ENCODE peak calls at places on chromosomes 16 and 17, in five cellular contexts. L is CD8-positive, alpha-beta T cell; Y is H9; P is HepG2; A is lower lobe of right lung. V is an unnamed sample.

GRCh38 chr17:67759355-67760171 is 41.8 kb downstream of the NOL11 start:
- DNase-seq in L (no peak), Y (no peak), P (no peak), A (no peak), V (no peak)

GRCh38 chr17:48261297-48261880 is 153.8 kb downstream of the SNX11 start:
- DNase-seq in L (no peak), Y (peak; percentile 93), P (peak; percentile 54), A (no peak), V (no peak)

GRCh38 chr16:16073884-16074781 is 124.7 kb downstream of the ABCC1 start:
- DNase-seq in L (no peak), Y (peak; percentile 61), P (peak; percentile 58), A (peak; percentile 73), V (no peak)

GRCh38 chr17:68903294-68903693 is 51.9 kb downstream of the ABCA8 start:
- DNase-seq in L (no peak), Y (no peak), P (no peak), A (no peak), V (no peak)

GRCh38 chr17:44827863-44828262 is 2.2 kb downstream of the GJC1 start:
- DNase-seq in L (no peak), Y (no peak), P (no peak), A (no peak), V (no peak)

GRCh38 chr17:42553866-42554249 is 1.1 kb downstream of the HSD17B1 start:
- DNase-seq in L (no peak), Y (no peak), P (no peak), A (no peak), V (no peak)

GRCh38 chr16:50153648-50154368 is 702 bp downstream of the TENT4B start:
- DNase-seq in L (no peak), Y (no peak), P (no peak), A (peak; percentile 71), V (peak; percentile 31)

GRCh38 chr17:43171761-43172487 is 910 bp downstream of the NBR1 start:
- DNase-seq in L (no peak), Y (no peak), P (peak; percentile 79), A (no peak), V (no peak)

GRCh38 chr17:27553019-27553511 is 77.9 kb upstream of the LGALS9 start:
- DNase-seq in L (no peak), Y (no peak), P (no peak), A (no peak), V (no peak)

GRCh38 chr16:31513126-31513525 is 4.9 kb upstream of the RUSF1 start:
- DNase-seq in L (no peak), Y (no peak), P (no peak), A (no peak), V (no peak)

DNA sequence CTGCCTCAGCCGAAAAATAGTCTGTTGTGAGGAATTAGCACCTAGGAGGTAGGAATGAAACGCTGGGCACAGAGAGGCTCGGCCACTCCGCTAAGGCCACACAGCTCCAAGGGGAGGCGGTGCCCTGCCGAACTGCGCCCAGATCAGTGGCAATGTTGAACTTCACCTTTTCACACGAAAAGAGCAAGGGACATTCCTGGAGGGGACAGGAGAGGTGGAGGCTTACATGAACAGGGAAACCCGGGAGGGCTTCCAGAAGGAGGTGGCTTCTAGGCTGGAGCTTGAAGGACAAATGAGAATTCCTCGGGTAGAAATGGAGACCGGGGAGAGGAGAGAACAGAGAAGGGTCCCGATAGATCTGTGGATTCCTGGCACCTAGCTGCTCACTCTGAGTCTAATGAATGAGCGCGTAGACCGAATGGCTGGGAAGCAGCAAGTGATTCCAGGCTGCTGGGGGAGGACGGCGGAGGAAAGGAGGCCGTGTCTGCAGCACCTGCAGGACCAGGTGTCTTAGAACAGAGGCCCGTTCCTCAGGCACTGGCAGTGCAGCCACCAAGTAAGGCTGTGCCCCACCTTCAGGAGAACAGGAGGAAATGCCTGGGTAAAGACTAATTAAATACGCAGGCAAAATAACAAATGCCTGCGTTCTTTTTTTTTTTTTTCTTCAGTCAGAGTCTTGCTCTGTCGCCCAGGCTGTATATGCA is 723 bp upstream of the SLC38A10 start:
- DNase-seq in L (peak; percentile 60), Y (peak; percentile 88), P (peak; percentile 53), A (peak; percentile 81), V (no peak)
- TF ChIP-seq CTCF in L (no peak), Y (peak; percentile 53), P (peak; percentile 30), A (peak; percentile 41), V (no peak)

DNA sequence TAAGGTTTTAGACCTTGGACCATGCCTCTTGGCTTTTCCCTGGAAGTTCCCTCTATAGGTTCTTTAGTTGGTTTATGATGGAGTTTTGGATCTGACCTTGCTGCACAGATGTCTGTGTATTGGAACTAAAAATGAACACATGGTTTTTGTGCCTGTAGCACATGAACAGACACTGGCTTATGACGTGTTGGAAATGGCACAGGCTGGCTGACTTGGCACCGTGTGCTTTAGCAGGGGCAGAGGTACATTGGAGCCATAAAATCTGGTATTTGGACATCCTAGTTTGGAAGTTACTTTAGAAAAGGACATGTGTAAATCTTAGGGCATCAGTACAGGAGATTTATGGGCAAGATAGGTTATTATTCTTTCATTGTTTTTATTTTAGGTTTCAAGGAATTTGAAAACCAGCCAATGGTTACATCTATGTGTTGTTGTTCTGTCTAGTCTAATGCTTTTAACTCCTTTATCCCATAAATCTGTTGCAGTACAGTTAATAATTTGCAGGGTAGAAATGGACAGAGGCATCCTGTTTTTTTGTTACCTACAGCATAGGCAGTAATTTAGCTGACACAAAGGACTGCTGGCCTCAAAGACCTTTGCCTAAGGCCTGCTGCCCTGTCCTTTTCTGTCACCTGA is 6.0 kb downstream of the SOCS7 start:
- DNase-seq in L (no peak), Y (no peak), P (no peak), A (no peak), V (no peak)
- H3K27ac ChIP-seq in L (no peak overlapping the region), Y (no peak overlapping the region), P (peak overlapping the region; percentile 63), A (no peak overlapping the region), V (peak overlapping the region; percentile 90)

GRCh38 chr16:54938351-54939346 is 8.0 kb downstream of the IRX5 start:
- DNase-seq in L (no peak), Y (peak; percentile 43), P (no peak), A (peak; percentile 63), V (no peak)

GRCh38 chr16:54935411-54936085 is 4.9 kb downstream of the IRX5 start:
- DNase-seq in L (no peak), Y (no peak), P (no peak), A (no peak), V (no peak)

GRCh38 chr16:54937673-54938350 is 7.1 kb downstream of the IRX5 start:
- DNase-seq in L (no peak), Y (no peak), P (no peak), A (no peak), V (no peak)

GRCh38 chr16:54936086-54936978 is 5.7 kb downstream of the IRX5 start:
- DNase-seq in L (no peak), Y (peak; percentile 63), P (no peak), A (no peak), V (no peak)

GRCh38 chr16:54936979-54937672 is 6.5 kb downstream of the IRX5 start:
- DNase-seq in L (no peak), Y (peak; percentile 79), P (no peak), A (peak; percentile 80), V (no peak)
- TF ChIP-seq CTCF in L (no peak), Y (peak; percentile 97), P (peak; percentile 37), A (peak; percentile 51), V (no peak)

GRCh38 chr17:77668518-77668917 is 290.0 kb upstream of the TNRC6C start:
- DNase-seq in L (no peak), Y (no peak), P (no peak), A (no peak), V (no peak)
- H3K27ac ChIP-seq in L (no peak overlapping the region), Y (no peak overlapping the region), P (no peak overlapping the region), A (no peak overlapping the region), V (no peak overlapping the region)

GRCh38 chr16:6861136-6861535 is 471.5 kb upstream of the RBFOX1 start:
- DNase-seq in L (no peak), Y (peak; percentile 32), P (no peak), A (no peak), V (no peak)

GRCh38 chr16:6852643-6853042 is 480.0 kb upstream of the RBFOX1 start:
- DNase-seq in L (no peak), Y (no peak), P (no peak), A (no peak), V (no peak)

GRCh38 chr16:6862058-6862457 is 470.6 kb upstream of the RBFOX1 start:
- DNase-seq in L (no peak), Y (no peak), P (no peak), A (no peak), V (no peak)

GRCh38 chr16:6856578-6856977 is 476.1 kb upstream of the RBFOX1 start:
- DNase-seq in L (no peak), Y (no peak), P (no peak), A (no peak), V (no peak)

GRCh38 chr16:6857575-6857974 is 475.1 kb upstream of the RBFOX1 start:
- DNase-seq in L (no peak), Y (no peak), P (no peak), A (no peak), V (no peak)
- TF ChIP-seq CTCF in L (no peak), Y (no peak), P (no peak), A (no peak), V (no peak)

GRCh38 chr17:21037117-21037803 is 5.6 kb downstream of the USP22 start:
- DNase-seq in L (no peak), Y (no peak), P (no peak), A (no peak), V (no peak)
- H3K27ac ChIP-seq in L (no peak overlapping the region), Y (no peak overlapping the region), P (no peak overlapping the region), A (no peak overlapping the region), V (peak overlapping the region; percentile 23)